ENCODE peak calls at places on chromosomes 5 and 9, in eight cellular contexts. One of them, this sample, is unnamed.

GRCh38 chr9:130319300-130319699 is 53.7 kb downstream of the HMCN2 start:
- DNase-seq in GM04504: no peak
- DNase-seq in astrocyte: no peak
- DNase-seq in colonic mucosa: no peak
- DNase-seq in stimulated activated effector memory CD8-positive, alpha-beta T cell treated with anti-CD3 and anti-CD28 coated beads, Interleukin-12 subunit alpha, Interleukin-12 subunit beta, amount 100 ng/mL, for 72 hours: no peak
- DNase-seq in Right ventricle myocardium superior: no peak
- DNase-seq in NCI-H1417: no peak
- DNase-seq in nephron progenitor cell: peak; percentile 46
- DNase-seq in this sample: no peak

GRCh38 chr9:136552117-136552685 is 6.4 kb upstream of the NOTCH1 start:
- DNase-seq in GM04504: peak; percentile 88
- DNase-seq in astrocyte: peak; percentile 65
- DNase-seq in colonic mucosa: no peak
- DNase-seq in stimulated activated effector memory CD8-positive, alpha-beta T cell treated with anti-CD3 and anti-CD28 coated beads, Interleukin-12 subunit alpha, Interleukin-12 subunit beta, amount 100 ng/mL, for 72 hours: no peak
- DNase-seq in Right ventricle myocardium superior: no peak
- DNase-seq in NCI-H1417: no peak
- DNase-seq in nephron progenitor cell: no peak
- DNase-seq in this sample: peak; percentile 67

GRCh38 chr9:83199240-83199639 is 136.3 kb upstream of the RASEF start:
- DNase-seq in GM04504: no peak
- DNase-seq in astrocyte: peak; percentile 27
- DNase-seq in colonic mucosa: peak; percentile 29
- DNase-seq in stimulated activated effector memory CD8-positive, alpha-beta T cell treated with anti-CD3 and anti-CD28 coated beads, Interleukin-12 subunit alpha, Interleukin-12 subunit beta, amount 100 ng/mL, for 72 hours: no peak
- DNase-seq in Right ventricle myocardium superior: no peak
- DNase-seq in NCI-H1417: peak; percentile 84
- DNase-seq in nephron progenitor cell: peak; percentile 33
- DNase-seq in this sample: peak; percentile 51

GRCh38 chr5:111929892-111930291 is 172.9 kb upstream of the NREP start:
- DNase-seq in GM04504: peak; percentile 74
- DNase-seq in astrocyte: peak; percentile 95
- DNase-seq in colonic mucosa: no peak
- DNase-seq in stimulated activated effector memory CD8-positive, alpha-beta T cell treated with anti-CD3 and anti-CD28 coated beads, Interleukin-12 subunit alpha, Interleukin-12 subunit beta, amount 100 ng/mL, for 72 hours: no peak
- DNase-seq in Right ventricle myocardium superior: no peak
- DNase-seq in NCI-H1417: no peak
- DNase-seq in nephron progenitor cell: no peak
- DNase-seq in this sample: peak; percentile 86

GRCh38 chr9:90890146-90890545 is 88.5 kb downstream of the SYK start:
- DNase-seq in GM04504: no peak
- DNase-seq in astrocyte: no peak
- DNase-seq in colonic mucosa: no peak
- DNase-seq in stimulated activated effector memory CD8-positive, alpha-beta T cell treated with anti-CD3 and anti-CD28 coated beads, Interleukin-12 subunit alpha, Interleukin-12 subunit beta, amount 100 ng/mL, for 72 hours: no peak
- DNase-seq in Right ventricle myocardium superior: no peak
- DNase-seq in NCI-H1417: no peak
- DNase-seq in nephron progenitor cell: peak; percentile 20
- DNase-seq in this sample: no peak

GRCh38 chr9:94805585-94805984 is 79.1 kb downstream of the AOPEP start:
- DNase-seq in GM04504: peak; percentile 82
- DNase-seq in astrocyte: peak; percentile 98
- DNase-seq in colonic mucosa: peak; percentile 67
- DNase-seq in stimulated activated effector memory CD8-positive, alpha-beta T cell treated with anti-CD3 and anti-CD28 coated beads, Interleukin-12 subunit alpha, Interleukin-12 subunit beta, amount 100 ng/mL, for 72 hours: no peak
- DNase-seq in Right ventricle myocardium superior: no peak
- DNase-seq in NCI-H1417: peak; percentile 84
- DNase-seq in nephron progenitor cell: no peak
- DNase-seq in this sample: peak; percentile 98

GRCh38 chr9:3502560-3503398 is 23.0 kb downstream of the RFX3 start:
- DNase-seq in GM04504: no peak
- DNase-seq in astrocyte: peak; percentile 64
- DNase-seq in colonic mucosa: no peak
- DNase-seq in stimulated activated effector memory CD8-positive, alpha-beta T cell treated with anti-CD3 and anti-CD28 coated beads, Interleukin-12 subunit alpha, Interleukin-12 subunit beta, amount 100 ng/mL, for 72 hours: no peak
- DNase-seq in Right ventricle myocardium superior: no peak
- DNase-seq in NCI-H1417: no peak
- DNase-seq in nephron progenitor cell: no peak
- DNase-seq in this sample: no peak

GRCh38 chr5:77896338-77896737 is 120.2 kb upstream of the TBCA start:
- DNase-seq in GM04504: no peak
- DNase-seq in astrocyte: no peak
- DNase-seq in colonic mucosa: no peak
- DNase-seq in stimulated activated effector memory CD8-positive, alpha-beta T cell treated with anti-CD3 and anti-CD28 coated beads, Interleukin-12 subunit alpha, Interleukin-12 subunit beta, amount 100 ng/mL, for 72 hours: no peak
- DNase-seq in Right ventricle myocardium superior: no peak
- DNase-seq in NCI-H1417: no peak
- DNase-seq in nephron progenitor cell: no peak
- DNase-seq in this sample: no peak

GRCh38 chr5:147452137-147452838 is 57.6 kb downstream of the DPYSL3 start:
- DNase-seq in GM04504: no peak
- DNase-seq in astrocyte: no peak
- DNase-seq in colonic mucosa: no peak
- DNase-seq in stimulated activated effector memory CD8-positive, alpha-beta T cell treated with anti-CD3 and anti-CD28 coated beads, Interleukin-12 subunit alpha, Interleukin-12 subunit beta, amount 100 ng/mL, for 72 hours: no peak
- DNase-seq in Right ventricle myocardium superior: peak; percentile 43
- DNase-seq in NCI-H1417: peak; percentile 81
- DNase-seq in nephron progenitor cell: peak; percentile 8
- DNase-seq in this sample: no peak

GRCh38 chr9:96486351-96487029 is 36.5 kb downstream of the HABP4 start:
- DNase-seq in GM04504: peak; percentile 78
- DNase-seq in astrocyte: peak; percentile 87
- DNase-seq in colonic mucosa: peak; percentile 23
- DNase-seq in stimulated activated effector memory CD8-positive, alpha-beta T cell treated with anti-CD3 and anti-CD28 coated beads, Interleukin-12 subunit alpha, Interleukin-12 subunit beta, amount 100 ng/mL, for 72 hours: no peak
- DNase-seq in Right ventricle myocardium superior: peak; percentile 88
- DNase-seq in NCI-H1417: no peak
- DNase-seq in nephron progenitor cell: no peak
- DNase-seq in this sample: peak; percentile 88

GRCh38 chr5:88827997-88828396 is 55.0 kb downstream of the MEF2C start:
- DNase-seq in GM04504: no peak
- DNase-seq in astrocyte: peak; percentile 20
- DNase-seq in colonic mucosa: no peak
- DNase-seq in stimulated activated effector memory CD8-positive, alpha-beta T cell treated with anti-CD3 and anti-CD28 coated beads, Interleukin-12 subunit alpha, Interleukin-12 subunit beta, amount 100 ng/mL, for 72 hours: no peak
- DNase-seq in Right ventricle myocardium superior: no peak
- DNase-seq in NCI-H1417: no peak
- DNase-seq in nephron progenitor cell: no peak
- DNase-seq in this sample: peak; percentile 11

GRCh38 chr5:10621837-10622236 is 58.0 kb downstream of the ANKRD33B start:
- DNase-seq in GM04504: no peak
- DNase-seq in astrocyte: no peak
- DNase-seq in colonic mucosa: no peak
- DNase-seq in stimulated activated effector memory CD8-positive, alpha-beta T cell treated with anti-CD3 and anti-CD28 coated beads, Interleukin-12 subunit alpha, Interleukin-12 subunit beta, amount 100 ng/mL, for 72 hours: no peak
- DNase-seq in Right ventricle myocardium superior: no peak
- DNase-seq in NCI-H1417: no peak
- DNase-seq in nephron progenitor cell: no peak
- DNase-seq in this sample: peak; percentile 25

GRCh38 chr5:172007795-172008465 is 1.5 kb upstream of the FBXW11 start:
- DNase-seq in GM04504: no peak
- DNase-seq in astrocyte: peak; percentile 92
- DNase-seq in colonic mucosa: no peak
- DNase-seq in stimulated activated effector memory CD8-positive, alpha-beta T cell treated with anti-CD3 and anti-CD28 coated beads, Interleukin-12 subunit alpha, Interleukin-12 subunit beta, amount 100 ng/mL, for 72 hours: no peak
- DNase-seq in Right ventricle myocardium superior: no peak
- DNase-seq in NCI-H1417: no peak
- DNase-seq in nephron progenitor cell: no peak
- DNase-seq in this sample: peak; percentile 85

GRCh38 chr9:79173932-79174331 is 397.8 kb upstream of the TLE4 start:
- DNase-seq in GM04504: no peak
- DNase-seq in astrocyte: no peak
- DNase-seq in colonic mucosa: no peak
- DNase-seq in stimulated activated effector memory CD8-positive, alpha-beta T cell treated with anti-CD3 and anti-CD28 coated beads, Interleukin-12 subunit alpha, Interleukin-12 subunit beta, amount 100 ng/mL, for 72 hours: no peak
- DNase-seq in Right ventricle myocardium superior: no peak
- DNase-seq in NCI-H1417: no peak
- DNase-seq in nephron progenitor cell: no peak
- DNase-seq in this sample: no peak